ENCODE peak calls at places on chromosomes 4 and X, in six cellular contexts. One of them, this sample, is unnamed.

GRCh38 chr4:183362916-183363542 is 40.8 kb upstream of the CLDN24 start:
- DNase-seq in mesenchymal stem cell: peak
- DNase-seq in neuronal stem cell: no peak
- DNase-seq in IMR-90: peak
- DNase-seq in trophoblast cell: no peak
- DNase-seq in H1: no peak
- DNase-seq in this sample: no peak

GRCh38 chr4:107825072-107825789 is 499 bp downstream of the SGMS2 start:
- DNase-seq in mesenchymal stem cell: peak
- DNase-seq in neuronal stem cell: peak
- DNase-seq in IMR-90: peak
- DNase-seq in trophoblast cell: peak
- DNase-seq in H1: no peak
- DNase-seq in this sample: peak

GRCh38 chr4:118356731-118357130 is 3.9 kb upstream of the PRSS12 start:
- DNase-seq in mesenchymal stem cell: no peak
- DNase-seq in neuronal stem cell: no peak
- DNase-seq in IMR-90: peak
- DNase-seq in trophoblast cell: no peak
- DNase-seq in H1: no peak
- DNase-seq in this sample: no peak

GRCh38 chrX:136067097-136067496 is 80.2 kb upstream of the FHL1 start:
- DNase-seq in mesenchymal stem cell: peak
- DNase-seq in neuronal stem cell: no peak
- DNase-seq in IMR-90: no peak
- DNase-seq in trophoblast cell: no peak
- DNase-seq in H1: no peak
- DNase-seq in this sample: no peak

GRCh38 chr4:80173387-80173786 is 23.9 kb upstream of the PRDM8 start:
- DNase-seq in mesenchymal stem cell: no peak
- DNase-seq in neuronal stem cell: no peak
- DNase-seq in IMR-90: peak
- DNase-seq in trophoblast cell: no peak
- DNase-seq in H1: no peak
- DNase-seq in this sample: no peak

GRCh38 chr4:172830295-172830764 is 338.3 kb upstream of the GALNT7 start:
- DNase-seq in mesenchymal stem cell: peak
- DNase-seq in neuronal stem cell: peak
- DNase-seq in IMR-90: peak
- DNase-seq in trophoblast cell: peak
- DNase-seq in H1: no peak
- DNase-seq in this sample: no peak

GRCh38 chr4:7282094-7282370 is 89.7 kb downstream of the SORCS2 start:
- DNase-seq in mesenchymal stem cell: no peak
- DNase-seq in neuronal stem cell: no peak
- DNase-seq in IMR-90: no peak
- DNase-seq in trophoblast cell: no peak
- DNase-seq in H1: no peak
- DNase-seq in this sample: no peak

GRCh38 chr4:138561906-138562305 is 319.8 kb upstream of the SLC7A11 start:
- DNase-seq in mesenchymal stem cell: no peak
- DNase-seq in neuronal stem cell: no peak
- DNase-seq in IMR-90: no peak
- DNase-seq in trophoblast cell: no peak
- DNase-seq in H1: no peak
- DNase-seq in this sample: no peak

GRCh38 chr4:108889696-108890475 is 127.0 kb upstream of the ETNPPL start:
- DNase-seq in mesenchymal stem cell: peak
- DNase-seq in neuronal stem cell: no peak
- DNase-seq in IMR-90: no peak
- DNase-seq in trophoblast cell: peak
- DNase-seq in H1: no peak
- DNase-seq in this sample: no peak

GRCh38 chrX:26915064-26915463 is 548.1 kb downstream of the PPP4R3C start:
- DNase-seq in mesenchymal stem cell: no peak
- DNase-seq in neuronal stem cell: no peak
- DNase-seq in IMR-90: no peak
- DNase-seq in trophoblast cell: no peak
- DNase-seq in H1: no peak
- DNase-seq in this sample: no peak

GRCh38 chr4:121408-122084 is 2.8 kb upstream of the ZNF718 start:
- DNase-seq in mesenchymal stem cell: no peak
- DNase-seq in neuronal stem cell: no peak
- DNase-seq in IMR-90: no peak
- DNase-seq in trophoblast cell: no peak
- DNase-seq in H1: no peak
- DNase-seq in this sample: no peak

GRCh38 chrX:38375888-38376287 is 23.5 kb downstream of the OTC start:
- DNase-seq in mesenchymal stem cell: peak
- DNase-seq in neuronal stem cell: no peak
- DNase-seq in IMR-90: no peak
- DNase-seq in trophoblast cell: peak
- DNase-seq in H1: no peak
- DNase-seq in this sample: no peak

GRCh38 chr4:97300561-97300960 is 842.7 kb downstream of the STPG2 start:
- DNase-seq in mesenchymal stem cell: no peak
- DNase-seq in neuronal stem cell: no peak
- DNase-seq in IMR-90: no peak
- DNase-seq in trophoblast cell: no peak
- DNase-seq in H1: no peak
- DNase-seq in this sample: no peak

GRCh38 chr4:98481167-98481566 is 177.2 kb downstream of the TSPAN5 start:
- DNase-seq in mesenchymal stem cell: no peak
- DNase-seq in neuronal stem cell: no peak
- DNase-seq in IMR-90: no peak
- DNase-seq in trophoblast cell: peak
- DNase-seq in H1: no peak
- DNase-seq in this sample: no peak

GRCh38 chr4:14110407-14110806 is 482.9 kb upstream of the BOD1L1 start:
- DNase-seq in mesenchymal stem cell: peak
- DNase-seq in neuronal stem cell: no peak
- DNase-seq in IMR-90: peak
- DNase-seq in trophoblast cell: no peak
- DNase-seq in H1: no peak
- DNase-seq in this sample: no peak

GRCh38 chr4:41050116-41050515 is 164.2 kb downstream of the APBB2 start:
- DNase-seq in mesenchymal stem cell: no peak
- DNase-seq in neuronal stem cell: no peak
- DNase-seq in IMR-90: no peak
- DNase-seq in trophoblast cell: peak
- DNase-seq in H1: no peak
- DNase-seq in this sample: no peak

GRCh38 chr4:8015512-8015911 is 75.9 kb upstream of the AFAP1 start:
- DNase-seq in mesenchymal stem cell: peak
- DNase-seq in neuronal stem cell: no peak
- DNase-seq in IMR-90: peak
- DNase-seq in trophoblast cell: no peak
- DNase-seq in H1: no peak
- DNase-seq in this sample: no peak

GRCh38 chrX:56764975-56765791 is 36.1 kb downstream of the NBDY start:
- DNase-seq in mesenchymal stem cell: peak
- DNase-seq in neuronal stem cell: no peak
- DNase-seq in IMR-90: no peak
- DNase-seq in trophoblast cell: no peak
- DNase-seq in H1: no peak
- DNase-seq in this sample: peak

GRCh38 chr4:6886886-6887285 is 22.7 kb upstream of the TBC1D14 start:
- DNase-seq in mesenchymal stem cell: no peak
- DNase-seq in neuronal stem cell: no peak
- DNase-seq in IMR-90: no peak
- DNase-seq in trophoblast cell: no peak
- DNase-seq in H1: no peak
- DNase-seq in this sample: no peak

GRCh38 chr4:10623241-10623640 is 61.3 kb downstream of the CLNK start:
- DNase-seq in mesenchymal stem cell: no peak
- DNase-seq in neuronal stem cell: no peak
- DNase-seq in IMR-90: peak
- DNase-seq in trophoblast cell: peak
- DNase-seq in H1: no peak
- DNase-seq in this sample: no peak

GRCh38 chrX:41720125-41720780 is 3.7 kb upstream of the GPR82 start:
- DNase-seq in mesenchymal stem cell: peak
- DNase-seq in neuronal stem cell: no peak
- DNase-seq in IMR-90: peak
- DNase-seq in trophoblast cell: no peak
- DNase-seq in H1: no peak
- DNase-seq in this sample: no peak

GRCh38 chrX:3663576-3664290 is 49.7 kb downstream of the PRKX start:
- DNase-seq in mesenchymal stem cell: no peak
- DNase-seq in neuronal stem cell: no peak
- DNase-seq in IMR-90: no peak
- DNase-seq in trophoblast cell: no peak
- DNase-seq in H1: no peak
- DNase-seq in this sample: no peak

GRCh38 chrX:85365370-85365995 is 14.0 kb downstream of the POF1B start:
- DNase-seq in mesenchymal stem cell: no peak
- DNase-seq in neuronal stem cell: no peak
- DNase-seq in IMR-90: no peak
- DNase-seq in trophoblast cell: no peak
- DNase-seq in H1: no peak
- DNase-seq in this sample: peak

GRCh38 chrX:131081772-131082755 is 23.9 kb downstream of the ARHGAP36 start:
- DNase-seq in mesenchymal stem cell: no peak
- DNase-seq in neuronal stem cell: no peak
- DNase-seq in IMR-90: no peak
- DNase-seq in trophoblast cell: no peak
- DNase-seq in H1: no peak
- DNase-seq in this sample: peak

GRCh38 chrX:103687073-103687695 is 685 bp upstream of the MORF4L2 start:
- DNase-seq in mesenchymal stem cell: no peak
- DNase-seq in neuronal stem cell: peak
- DNase-seq in IMR-90: peak
- DNase-seq in trophoblast cell: peak
- DNase-seq in H1: no peak
- DNase-seq in this sample: peak

GRCh38 chrX:105114554-105115130 is 105.9 kb downstream of the TEX13A start:
- DNase-seq in mesenchymal stem cell: no peak
- DNase-seq in neuronal stem cell: no peak
- DNase-seq in IMR-90: no peak
- DNase-seq in trophoblast cell: peak
- DNase-seq in H1: no peak
- DNase-seq in this sample: no peak

GRCh38 chrX:144006811-144007210 is 122.9 kb downstream of the UBE2NL start:
- DNase-seq in mesenchymal stem cell: peak
- DNase-seq in neuronal stem cell: no peak
- DNase-seq in IMR-90: no peak
- DNase-seq in trophoblast cell: peak
- DNase-seq in H1: no peak
- DNase-seq in this sample: no peak

GRCh38 chr4:39521253-39521908 is 5.9 kb downstream of the UGDH start:
- DNase-seq in mesenchymal stem cell: no peak
- DNase-seq in neuronal stem cell: no peak
- DNase-seq in IMR-90: peak
- DNase-seq in trophoblast cell: no peak
- DNase-seq in H1: no peak
- DNase-seq in this sample: no peak

DNA sequence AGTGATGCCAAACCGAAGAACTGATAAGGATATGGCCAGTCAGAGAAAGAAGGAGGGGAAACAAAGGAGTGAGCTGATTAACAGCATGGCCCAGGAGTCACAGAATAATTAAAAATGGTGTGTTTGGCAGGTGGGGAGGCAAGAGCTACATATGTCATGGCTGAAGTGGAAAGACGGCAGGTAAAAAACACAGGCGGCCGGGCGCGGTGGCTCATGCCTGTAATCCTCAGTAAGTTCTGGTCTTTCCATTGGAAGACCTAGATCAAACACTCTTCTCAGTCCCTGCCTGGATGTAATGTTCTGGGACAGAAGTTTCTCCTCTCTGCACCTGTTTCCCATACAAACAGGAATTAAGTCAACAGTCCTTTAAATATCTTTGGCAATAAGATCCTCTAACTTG is 503.9 kb downstream of the STIM2 start:
- DNase-seq in mesenchymal stem cell: no peak
- DNase-seq in neuronal stem cell: no peak
- DNase-seq in IMR-90: no peak
- DNase-seq in trophoblast cell: no peak
- DNase-seq in H1: no peak
- DNase-seq in this sample: no peak
- H4K91ac ChIP-seq in mesenchymal stem cell: no peak
- H4K91ac ChIP-seq in neuronal stem cell: no peak
- H4K91ac ChIP-seq in IMR-90: no peak
- H4K91ac ChIP-seq in trophoblast cell: no peak
- H4K91ac ChIP-seq in H1: no peak
- H4K91ac ChIP-seq in this sample: no peak

DNA sequence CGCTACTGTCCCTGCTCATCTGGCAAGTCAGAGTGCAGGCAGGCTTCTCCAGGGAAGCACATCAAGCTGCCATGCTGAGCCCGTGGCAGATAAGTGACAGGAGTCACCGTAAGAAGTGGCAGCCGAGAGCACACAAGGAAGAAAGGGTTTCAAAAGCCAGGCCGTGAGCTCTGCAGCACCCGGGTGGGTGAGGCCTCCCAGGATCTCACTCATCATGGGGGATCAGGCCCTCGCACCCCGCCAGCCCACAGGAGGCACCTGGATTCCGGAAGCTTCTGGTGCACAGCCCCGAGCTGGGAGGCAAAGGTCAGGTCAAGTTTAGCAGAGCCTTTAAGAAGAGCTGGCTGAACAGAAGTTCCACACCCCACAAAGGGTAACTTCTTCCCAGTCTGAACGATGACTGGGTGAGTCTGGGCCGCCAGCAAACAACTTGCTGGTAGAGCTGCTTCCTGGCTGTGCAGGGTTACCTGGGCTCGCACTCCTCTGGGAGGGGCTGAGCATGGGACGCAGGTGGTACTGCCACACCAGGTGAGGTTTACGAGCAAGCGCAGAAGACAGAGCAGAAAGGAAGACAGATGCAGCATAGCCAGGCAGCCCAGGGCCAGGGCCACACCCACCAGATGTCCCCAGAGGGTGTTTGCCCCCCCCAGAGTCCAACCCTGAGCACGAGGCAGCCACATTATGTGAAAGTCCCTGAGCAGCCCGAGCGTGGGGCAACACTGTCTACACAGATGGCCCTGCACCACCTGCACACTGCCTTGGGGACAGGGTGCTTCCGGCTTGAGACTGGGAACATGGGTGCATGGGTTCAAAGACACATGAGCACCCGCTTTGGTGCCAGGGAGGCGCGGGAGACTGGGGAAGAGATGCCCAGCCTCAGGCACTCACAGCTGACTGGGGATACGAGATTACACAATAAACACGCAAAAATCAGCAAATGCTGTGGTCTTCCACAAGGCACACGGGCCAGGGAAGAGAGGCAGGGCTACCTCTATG is 7.7 kb downstream of the CCNQ start:
- DNase-seq in mesenchymal stem cell: no peak
- DNase-seq in neuronal stem cell: no peak
- DNase-seq in IMR-90: no peak
- DNase-seq in trophoblast cell: no peak
- DNase-seq in H1: no peak
- DNase-seq in this sample: no peak
- H4K8ac ChIP-seq in mesenchymal stem cell: no peak
- H4K8ac ChIP-seq in neuronal stem cell: no peak
- H4K8ac ChIP-seq in IMR-90: no peak
- H4K8ac ChIP-seq in trophoblast cell: no peak
- H4K8ac ChIP-seq in H1: no peak
- H4K8ac ChIP-seq in this sample: no peak

GRCh38 chrX:11611161-11611560 is 54.6 kb downstream of the ARHGAP6 start:
- DNase-seq in mesenchymal stem cell: no peak
- DNase-seq in neuronal stem cell: no peak
- DNase-seq in IMR-90: no peak
- DNase-seq in trophoblast cell: no peak
- DNase-seq in H1: no peak
- DNase-seq in this sample: no peak
- H4K91ac ChIP-seq in mesenchymal stem cell: no peak
- H4K91ac ChIP-seq in neuronal stem cell: no peak
- H4K91ac ChIP-seq in IMR-90: no peak
- H4K91ac ChIP-seq in trophoblast cell: no peak
- H4K91ac ChIP-seq in H1: no peak
- H4K91ac ChIP-seq in this sample: no peak

GRCh38 chr4:22645481-22646182 is 47.1 kb upstream of the GBA3 start:
- DNase-seq in mesenchymal stem cell: no peak
- DNase-seq in neuronal stem cell: no peak
- DNase-seq in IMR-90: no peak
- DNase-seq in trophoblast cell: no peak
- DNase-seq in H1: no peak
- DNase-seq in this sample: no peak
- H4K8ac ChIP-seq in mesenchymal stem cell: no peak
- H4K8ac ChIP-seq in neuronal stem cell: no peak
- H4K8ac ChIP-seq in IMR-90: no peak
- H4K8ac ChIP-seq in trophoblast cell: no peak
- H4K8ac ChIP-seq in H1: no peak
- H4K8ac ChIP-seq in this sample: no peak